ENCODE peak calls at places on chromosomes 3 and 15, in four cellular contexts. Y, Z, B and R are unnamed samples.
A peak's percentile ranks its signal among the peaks of the same experiment; 100 is the strongest.

GRCh38 chr15:85707519-85708338 is 87.0 kb downstream of the KLHL25 start:
- DNase-seq in Z (peak; percentile 17), Y (no peak), B (peak; percentile 28), R (no peak)

GRCh38 chr3:62252614-62253147 is 120.7 kb downstream of the FEZF2 start:
- DNase-seq in Y (no peak), B (no peak), Z (no peak), R (no peak)

GRCh38 chr3:182810574-182811268 is 17.4 kb downstream of the ATP11B start:
- DNase-seq in Z (no peak), B (no peak), Y (no peak), R (no peak)

GRCh38 chr3:125165189-125165947 is 47.2 kb downstream of the SLC12A8 start:
- DNase-seq in Z (no peak), Y (peak; percentile 19), B (peak; percentile 68), R (no peak)

GRCh38 chr3:16338999-16339398 is 74.0 kb downstream of the OXNAD1 start:
- DNase-seq in Z (peak; percentile 44), B (peak; percentile 82), Y (peak; percentile 73), R (peak; percentile 25)

GRCh38 chr3:172268896-172269295 is 179.4 kb downstream of the GHSR start:
- DNase-seq in B (no peak), Y (no peak), Z (no peak), R (no peak)

GRCh38 chr3:118907909-118908308 is 126.7 kb downstream of the IGSF11 start:
- DNase-seq in Y (no peak), Z (no peak), B (no peak), R (no peak)

GRCh38 chr3:141015486-141015885 is 35.7 kb upstream of the SPSB4 start:
- DNase-seq in B (no peak), Y (no peak), Z (no peak), R (no peak)

GRCh38 chr15:62067448-62068044 is 769 bp downstream of the C2CD4A start:
- DNase-seq in Z (no peak), Y (peak; percentile 36), B (no peak), R (no peak)

GRCh38 chr3:23275814-23276213 is 72.7 kb downstream of the UBE2E2 start:
- DNase-seq in Z (no peak), B (no peak), Y (no peak), R (no peak)

GRCh38 chr3:39937315-39937714 is 127.9 kb downstream of the MYRIP start:
- DNase-seq in Z (no peak), Y (no peak), B (no peak), R (no peak)

GRCh38 chr3:143302638-143303171 is 183.1 kb downstream of the CHST2 start:
- DNase-seq in B (peak; percentile 80), Y (no peak), Z (no peak), R (no peak)

GRCh38 chr3:124964432-124964831 is 29.9 kb upstream of the MUC13 start:
- DNase-seq in Y (peak; percentile 17), B (no peak), Z (no peak), R (no peak)

GRCh38 chr3:29065211-29065785 is 215.6 kb upstream of the RBMS3 start:
- DNase-seq in Z (peak; percentile 56), B (peak; percentile 63), Y (peak; percentile 99), R (peak; percentile 83)

GRCh38 chr3:13684350-13684749 is 135.4 kb downstream of the FBLN2 start:
- DNase-seq in B (no peak), Y (no peak), Z (no peak), R (no peak)

GRCh38 chr3:188220988-188221818 is 67.2 kb downstream of the LPP start:
- DNase-seq in Y (peak; percentile 9), Z (no peak), B (peak; percentile 49), R (peak; percentile 39)

GRCh38 chr3:97432914-97433313 is 331.6 kb upstream of the ARL6 start:
- DNase-seq in B (no peak), Y (no peak), Z (no peak), R (no peak)

GRCh38 chr15:29139540-29140459 is 129.8 kb downstream of the NSMCE3 start:
- DNase-seq in B (peak; percentile 81), Y (no peak), Z (peak; percentile 27), R (no peak)

GRCh38 chr3:49173116-49173791 is 1.9 kb downstream of the KLHDC8B start:
- DNase-seq in Z (peak; percentile 12), Y (no peak), B (peak; percentile 65), R (no peak)

GRCh38 chr3:156614642-156615511 is 59.5 kb upstream of the TIPARP start:
- DNase-seq in B (no peak), Y (peak; percentile 61), Z (no peak), R (no peak)

GRCh38 chr3:11154036-11154952 is at the start of gene HRH1:
- DNase-seq in Z (no peak), B (no peak), Y (peak; percentile 62), R (no peak)

GRCh38 chr3:146781059-146781458 is 175.9 kb upstream of the PLSCR5 start:
- DNase-seq in Z (no peak), B (no peak), Y (no peak), R (no peak)

GRCh38 chr3:118766306-118766669 is 268.4 kb downstream of the IGSF11 start:
- DNase-seq in Z (no peak), B (no peak), Y (no peak), R (no peak)

GRCh38 chr15:76181705-76182107 is 121.9 kb downstream of the TMEM266 start:
- DNase-seq in Z (no peak), Y (no peak), B (no peak), R (no peak)

GRCh38 chr3:99878005-99878404 is 60.3 kb downstream of the CMSS1 start:
- DNase-seq in Y (peak; percentile 85), B (peak; percentile 45), Z (no peak), R (peak; percentile 25)